ENCODE peak calls at places on chromosomes 13 and 19, in nine cellular contexts. V, F, S, I, M, N, T, U and X are unnamed samples.

GRCh38 chr19:35879770-35880317 is 11.5 kb downstream of the APLP1 start:
- DNase-seq in I (peak; percentile 77), F (peak; percentile 95), M (peak; percentile 95), T (peak; percentile 95), U (peak; percentile 90), V (peak; percentile 81), S (peak; percentile 92), N (peak; percentile 63), X (peak; percentile 94)

GRCh38 chr13:105196052-105196451 is 1339.4 kb downstream of the EFNB2 start:
- DNase-seq in I (no peak), N (no peak), S (peak; percentile 48), M (peak; percentile 38), V (no peak), F (no peak), U (no peak), T (no peak), X (no peak)

GRCh38 chr19:10836478-10837325 is 690 bp upstream of the TMED1 start:
- DNase-seq in U (no peak), M (peak; percentile 94), I (peak; percentile 91), S (peak; percentile 90), F (peak; percentile 93), T (peak; percentile 92), N (no peak), V (peak; percentile 82), X (peak; percentile 96)

GRCh38 chr19:16386619-16387240 is 62.1 kb downstream of the KLF2 start:
- DNase-seq in V (peak; percentile 61), N (peak; percentile 59), I (peak; percentile 86), M (peak; percentile 46), T (no peak), F (peak; percentile 48), U (peak; percentile 27), S (peak; percentile 68), X (peak; percentile 64)

GRCh38 chr19:54207908-54208783 is 7.5 kb downstream of the RPS9 start:
- DNase-seq in F (peak; percentile 80), N (no peak), S (no peak), U (no peak), V (no peak), M (peak; percentile 48), T (peak; percentile 89), I (no peak), X (peak; percentile 73)

GRCh38 chr19:54644056-54644455 is 13.8 kb downstream of the LILRB1 start:
- DNase-seq in M (no peak), T (peak; percentile 84), V (no peak), I (no peak), S (no peak), U (no peak), N (no peak), F (peak; percentile 66), X (no peak)

GRCh38 chr13:33761744-33762143 is 56.2 kb upstream of the RFC3 start:
- DNase-seq in V (no peak), N (no peak), M (peak; percentile 21), I (no peak), F (no peak), T (no peak), S (peak; percentile 36), U (no peak), X (no peak)

GRCh38 chr19:6693056-6693471 is 23.1 kb upstream of the TNFSF14 start:
- DNase-seq in N (no peak), S (no peak), F (no peak), T (peak; percentile 33), V (no peak), M (no peak), I (no peak), U (no peak), X (no peak)

GRCh38 chr19:49116544-49116943 is 2.4 kb downstream of the LIN7B start:
- DNase-seq in M (no peak), S (peak; percentile 36), T (peak; percentile 67), N (no peak), V (no peak), F (peak; percentile 65), I (no peak), U (no peak), X (no peak)

GRCh38 chr19:46408611-46409039 is 4.7 kb downstream of the CCDC8 start:
- DNase-seq in S (no peak), M (no peak), F (peak; percentile 90), I (no peak), V (peak; percentile 85), T (peak; percentile 87), U (no peak), N (no peak), X (peak; percentile 71)

GRCh38 chr19:42422576-42423461 is 4.4 kb downstream of the LIPE start:
- DNase-seq in U (no peak), I (peak; percentile 72), F (no peak), T (no peak), N (peak; percentile 59), S (peak; percentile 39), V (no peak), M (peak; percentile 75), X (no peak)

GRCh38 chr19:29819986-29820385 is 8.2 kb downstream of the CCNE1 start:
- DNase-seq in M (no peak), N (no peak), S (no peak), V (no peak), U (no peak), F (no peak), T (no peak), I (no peak), X (no peak)

GRCh38 chr19:39705578-39706188 is 1.4 kb downstream of the LGALS14 start:
- DNase-seq in F (no peak), I (peak; percentile 42), S (no peak), V (no peak), T (no peak), M (no peak), N (no peak), U (no peak), X (no peak)
- H3K27me3 ChIP-seq in F (peaks cover 5% of the 10 kb centered on the region), I (peaks cover 3% of the 10 kb centered on the region), S (peaks cover 37% of the 10 kb centered on the region), V (no peaks in the 10 kb centered on the region), T (no peaks in the 10 kb centered on the region), M (no peaks in the 10 kb centered on the region), N (no peaks in the 10 kb centered on the region), U (peaks cover 23% of the 10 kb centered on the region), X (peaks cover 4% of the 10 kb centered on the region)

GRCh38 chr13:24899601-24900000 is 135.6 kb downstream of the RNF17 start:
- DNase-seq in V (no peak), M (no peak), T (no peak), F (no peak), U (no peak), I (no peak), S (no peak), N (no peak), X (no peak)
- H3K4me1 ChIP-seq in V (no peaks in the 10 kb centered on the region), M (no peaks in the 10 kb centered on the region), T (no peaks in the 10 kb centered on the region), F (no peaks in the 10 kb centered on the region), U (no peaks in the 10 kb centered on the region), I (no peaks in the 10 kb centered on the region), S (no peaks in the 10 kb centered on the region), N (no peaks in the 10 kb centered on the region), X (no peaks in the 10 kb centered on the region)

GRCh38 chr13:103812966-103813365 is 746.7 kb upstream of the SLC10A2 start:
- DNase-seq in F (no peak), S (no peak), N (no peak), T (no peak), M (no peak), U (no peak), I (no peak), V (no peak), X (no peak)

GRCh38 chr13:103812558-103812957 is 746.3 kb upstream of the SLC10A2 start:
- DNase-seq in N (no peak), F (no peak), V (no peak), T (no peak), S (no peak), U (no peak), I (no peak), M (no peak), X (no peak)

GRCh38 chr13:103810026-103810425 is 743.8 kb upstream of the SLC10A2 start:
- DNase-seq in S (no peak), V (no peak), I (no peak), F (no peak), M (no peak), T (no peak), N (no peak), U (no peak), X (no peak)

DNA sequence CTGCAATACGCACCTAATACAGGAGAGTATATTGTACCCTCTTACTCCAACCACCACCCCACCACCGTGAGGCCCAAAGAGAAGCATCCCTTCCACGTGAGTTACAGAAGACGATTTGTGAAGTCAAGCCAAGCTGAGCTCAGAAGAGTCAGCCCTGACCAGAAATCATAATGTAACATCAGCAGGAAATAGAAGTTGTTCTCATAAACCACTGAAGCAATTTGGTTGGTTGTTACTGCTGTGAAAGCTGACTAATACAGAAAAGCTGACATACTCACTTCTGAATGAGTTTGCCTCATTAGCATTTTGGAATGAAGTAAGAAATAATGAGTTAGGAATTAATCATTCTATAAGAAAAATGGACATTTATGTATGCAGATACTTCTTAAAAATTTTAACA is 749.4 kb upstream of the SLC10A2 start:
- DNase-seq in N (no peak), V (no peak), M (no peak), U (no peak), I (no peak), T (no peak), F (no peak), S (no peak), X (no peak)
- H3K9me3 ChIP-seq in N (peaks cover 2% of the 10 kb centered on the region), V (no peaks in the 10 kb centered on the region), M (no peaks in the 10 kb centered on the region), U (peaks cover 8% of the 10 kb centered on the region), I (no peaks in the 10 kb centered on the region), T (no peaks in the 10 kb centered on the region), F (no peaks in the 10 kb centered on the region), S (no peaks in the 10 kb centered on the region), X (no peaks in the 10 kb centered on the region)

GRCh38 chr19:50645107-50645506 is 4.1 kb upstream of the C19orf81 start:
- DNase-seq in F (no peak), U (no peak), T (no peak), N (no peak), S (no peak), M (no peak), I (no peak), V (no peak), X (no peak)
- H3K27me3 ChIP-seq in F (peaks cover 45% of the 10 kb centered on the region), U (peaks cover 6% of the 10 kb centered on the region), T (no peaks in the 10 kb centered on the region), N (peaks cover 2% of the 10 kb centered on the region), S (peaks cover 26% of the 10 kb centered on the region), M (no peaks in the 10 kb centered on the region), I (peaks cover 10% of the 10 kb centered on the region), V (no peaks in the 10 kb centered on the region), X (peaks cover 43% of the 10 kb centered on the region)